ENCODE peak calls at places on chromosomes 16 and 17, in eight cellular contexts. One of them, this sample, is unnamed.

GRCh38 chr16:80778707-80779106 is 25.7 kb downstream of the CDYL2 start:
- DNase-seq in left lung: no peak
- DNase-seq in activated B cell treated with CpG ODN at 0.5 μM for 24 hours: no peak
- DNase-seq in PC-9: no peak
- DNase-seq in HFF-Myc: no peak
- DNase-seq in neural progenitor cell: no peak
- DNase-seq in breast epithelium: no peak
- DNase-seq in hepatocyte: no peak
- DNase-seq in this sample: no peak

GRCh38 chr16:24499193-24499814 is 40.1 kb upstream of the RBBP6 start:
- DNase-seq in breast epithelium: no peak
- DNase-seq in left lung: no peak
- DNase-seq in hepatocyte: peak
- DNase-seq in activated B cell treated with CpG ODN at 0.5 μM for 24 hours: no peak
- DNase-seq in HFF-Myc: no peak
- DNase-seq in PC-9: no peak
- DNase-seq in neural progenitor cell: peak
- DNase-seq in this sample: peak

GRCh38 chr16:86426243-86426642 is 84.1 kb upstream of the FOXF1 start:
- DNase-seq in breast epithelium: no peak
- DNase-seq in left lung: no peak
- DNase-seq in activated B cell treated with CpG ODN at 0.5 μM for 24 hours: no peak
- DNase-seq in hepatocyte: no peak
- DNase-seq in neural progenitor cell: no peak
- DNase-seq in PC-9: no peak
- DNase-seq in HFF-Myc: no peak
- DNase-seq in this sample: no peak

GRCh38 chr17:28549274-28550132 is 2.9 kb downstream of the UNC119 start:
- DNase-seq in left lung: no peak
- DNase-seq in hepatocyte: no peak
- DNase-seq in activated B cell treated with CpG ODN at 0.5 μM for 24 hours: peak
- DNase-seq in HFF-Myc: no peak
- DNase-seq in PC-9: no peak
- DNase-seq in neural progenitor cell: peak
- DNase-seq in breast epithelium: no peak
- DNase-seq in this sample: no peak

GRCh38 chr17:16052486-16052885 is 52.9 kb downstream of the TTC19 start:
- DNase-seq in left lung: no peak
- DNase-seq in neural progenitor cell: no peak
- DNase-seq in PC-9: no peak
- DNase-seq in hepatocyte: no peak
- DNase-seq in activated B cell treated with CpG ODN at 0.5 μM for 24 hours: no peak
- DNase-seq in breast epithelium: no peak
- DNase-seq in HFF-Myc: no peak
- DNase-seq in this sample: no peak

GRCh38 chr17:8031261-8031661 is 7.6 kb upstream of the ALOX15B start:
- DNase-seq in HFF-Myc: no peak
- DNase-seq in neural progenitor cell: no peak
- DNase-seq in breast epithelium: no peak
- DNase-seq in hepatocyte: no peak
- DNase-seq in PC-9: no peak
- DNase-seq in activated B cell treated with CpG ODN at 0.5 μM for 24 hours: no peak
- DNase-seq in left lung: no peak
- DNase-seq in this sample: no peak

GRCh38 chr16:591892-592517 is 2.1 kb downstream of the RAB40C start:
- DNase-seq in HFF-Myc: no peak
- DNase-seq in PC-9: no peak
- DNase-seq in left lung: no peak
- DNase-seq in neural progenitor cell: no peak
- DNase-seq in activated B cell treated with CpG ODN at 0.5 μM for 24 hours: no peak
- DNase-seq in hepatocyte: no peak
- DNase-seq in breast epithelium: no peak
- DNase-seq in this sample: no peak

GRCh38 chr16:21628772-21629171 is 23.6 kb downstream of the IGSF6 start:
- DNase-seq in PC-9: no peak
- DNase-seq in activated B cell treated with CpG ODN at 0.5 μM for 24 hours: no peak
- DNase-seq in hepatocyte: no peak
- DNase-seq in left lung: no peak
- DNase-seq in neural progenitor cell: no peak
- DNase-seq in breast epithelium: no peak
- DNase-seq in HFF-Myc: no peak
- DNase-seq in this sample: no peak

GRCh38 chr17:7711356-7711755 is 6.2 kb upstream of the DNAH2 start:
- DNase-seq in left lung: no peak
- DNase-seq in neural progenitor cell: peak
- DNase-seq in PC-9: no peak
- DNase-seq in hepatocyte: peak
- DNase-seq in activated B cell treated with CpG ODN at 0.5 μM for 24 hours: no peak
- DNase-seq in breast epithelium: no peak
- DNase-seq in HFF-Myc: no peak
- DNase-seq in this sample: no peak

GRCh38 chr17:2105663-2106062 is 50.8 kb downstream of the HIC1 start:
- DNase-seq in HFF-Myc: no peak
- DNase-seq in left lung: no peak
- DNase-seq in hepatocyte: no peak
- DNase-seq in activated B cell treated with CpG ODN at 0.5 μM for 24 hours: no peak
- DNase-seq in neural progenitor cell: no peak
- DNase-seq in PC-9: no peak
- DNase-seq in breast epithelium: no peak
- DNase-seq in this sample: no peak

GRCh38 chr16:30628628-30629342 is 18.6 kb upstream of the ZNF689 start:
- DNase-seq in activated B cell treated with CpG ODN at 0.5 μM for 24 hours: peak
- DNase-seq in PC-9: peak
- DNase-seq in hepatocyte: peak
- DNase-seq in HFF-Myc: peak
- DNase-seq in breast epithelium: peak
- DNase-seq in left lung: peak
- DNase-seq in neural progenitor cell: peak
- DNase-seq in this sample: peak

GRCh38 chr16:85677383-85677967 is 11.3 kb downstream of the GINS2 start:
- DNase-seq in neural progenitor cell: no peak
- DNase-seq in breast epithelium: no peak
- DNase-seq in PC-9: no peak
- DNase-seq in HFF-Myc: no peak
- DNase-seq in left lung: no peak
- DNase-seq in activated B cell treated with CpG ODN at 0.5 μM for 24 hours: no peak
- DNase-seq in hepatocyte: no peak
- DNase-seq in this sample: no peak

GRCh38 chr17:5580974-5581373 is 3.3 kb downstream of the NLRP1 start:
- DNase-seq in HFF-Myc: no peak
- DNase-seq in left lung: no peak
- DNase-seq in breast epithelium: no peak
- DNase-seq in neural progenitor cell: no peak
- DNase-seq in hepatocyte: no peak
- DNase-seq in PC-9: no peak
- DNase-seq in activated B cell treated with CpG ODN at 0.5 μM for 24 hours: no peak
- DNase-seq in this sample: no peak

GRCh38 chr17:10192963-10193362 is 5.4 kb downstream of the GAS7 start:
- DNase-seq in activated B cell treated with CpG ODN at 0.5 μM for 24 hours: no peak
- DNase-seq in HFF-Myc: no peak
- DNase-seq in left lung: no peak
- DNase-seq in hepatocyte: no peak
- DNase-seq in breast epithelium: no peak
- DNase-seq in neural progenitor cell: no peak
- DNase-seq in PC-9: no peak
- DNase-seq in this sample: no peak

GRCh38 chr17:16428098-16428882 is 12.9 kb downstream of the TRPV2 start:
- DNase-seq in activated B cell treated with CpG ODN at 0.5 μM for 24 hours: no peak
- DNase-seq in left lung: peak
- DNase-seq in HFF-Myc: no peak
- DNase-seq in hepatocyte: peak
- DNase-seq in breast epithelium: no peak
- DNase-seq in neural progenitor cell: peak
- DNase-seq in PC-9: no peak
- DNase-seq in this sample: peak

GRCh38 chr17:45050680-45051059 is 762 bp downstream of the DCAKD start:
- DNase-seq in HFF-Myc: no peak
- DNase-seq in activated B cell treated with CpG ODN at 0.5 μM for 24 hours: no peak
- DNase-seq in breast epithelium: no peak
- DNase-seq in PC-9: no peak
- DNase-seq in left lung: no peak
- DNase-seq in neural progenitor cell: peak
- DNase-seq in hepatocyte: peak
- DNase-seq in this sample: no peak

GRCh38 chr16:11627292-11627663 is 40.6 kb upstream of the LITAF start:
- DNase-seq in activated B cell treated with CpG ODN at 0.5 μM for 24 hours: no peak
- DNase-seq in HFF-Myc: no peak
- DNase-seq in breast epithelium: no peak
- DNase-seq in PC-9: no peak
- DNase-seq in left lung: no peak
- DNase-seq in neural progenitor cell: no peak
- DNase-seq in hepatocyte: no peak
- DNase-seq in this sample: no peak

GRCh38 chr17:74356640-74357465 is 4.8 kb downstream of the BTBD17 start:
- DNase-seq in breast epithelium: no peak
- DNase-seq in PC-9: no peak
- DNase-seq in HFF-Myc: no peak
- DNase-seq in left lung: no peak
- DNase-seq in activated B cell treated with CpG ODN at 0.5 μM for 24 hours: no peak
- DNase-seq in neural progenitor cell: no peak
- DNase-seq in hepatocyte: peak
- DNase-seq in this sample: peak

GRCh38 chr16:57855188-57855587 is 52.9 kb upstream of the KIFC3 start:
- DNase-seq in HFF-Myc: no peak
- DNase-seq in breast epithelium: no peak
- DNase-seq in activated B cell treated with CpG ODN at 0.5 μM for 24 hours: no peak
- DNase-seq in neural progenitor cell: no peak
- DNase-seq in PC-9: no peak
- DNase-seq in left lung: no peak
- DNase-seq in hepatocyte: no peak
- DNase-seq in this sample: no peak

GRCh38 chr16:57862698-57863433 is 60.6 kb upstream of the KIFC3 start:
- DNase-seq in HFF-Myc: no peak
- DNase-seq in breast epithelium: no peak
- DNase-seq in activated B cell treated with CpG ODN at 0.5 μM for 24 hours: no peak
- DNase-seq in PC-9: no peak
- DNase-seq in left lung: no peak
- DNase-seq in neural progenitor cell: peak
- DNase-seq in hepatocyte: peak
- DNase-seq in this sample: peak

GRCh38 chr16:57858635-57859034 is 56.3 kb upstream of the KIFC3 start:
- DNase-seq in breast epithelium: no peak
- DNase-seq in hepatocyte: no peak
- DNase-seq in HFF-Myc: no peak
- DNase-seq in neural progenitor cell: no peak
- DNase-seq in left lung: no peak
- DNase-seq in activated B cell treated with CpG ODN at 0.5 μM for 24 hours: no peak
- DNase-seq in PC-9: no peak
- DNase-seq in this sample: no peak

GRCh38 chr16:57863434-57864160 is 61.3 kb upstream of the KIFC3 start:
- DNase-seq in left lung: no peak
- DNase-seq in breast epithelium: peak
- DNase-seq in activated B cell treated with CpG ODN at 0.5 μM for 24 hours: no peak
- DNase-seq in hepatocyte: peak
- DNase-seq in HFF-Myc: peak
- DNase-seq in neural progenitor cell: peak
- DNase-seq in PC-9: peak
- DNase-seq in this sample: peak

DNA sequence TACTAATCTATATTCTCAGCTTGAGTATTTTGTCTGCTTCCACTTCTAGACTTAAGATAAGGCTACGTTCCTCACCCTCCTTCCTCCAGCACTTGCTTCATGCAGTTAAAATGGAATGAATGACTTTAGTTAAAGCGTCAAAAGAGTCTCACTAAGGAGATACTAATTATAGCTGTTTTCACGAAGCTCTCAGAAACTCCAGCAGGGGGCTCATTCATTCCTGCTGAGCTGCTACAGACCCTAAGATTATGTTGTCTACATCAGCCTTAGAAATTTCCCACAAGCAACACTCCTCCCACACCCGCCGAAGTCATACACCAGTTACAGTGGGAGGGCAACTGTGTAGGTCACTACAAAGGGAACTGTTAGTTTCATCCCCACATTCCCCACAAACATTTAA is 57.0 kb upstream of the KIFC3 start:
- DNase-seq in hepatocyte: peak
- DNase-seq in left lung: no peak
- DNase-seq in HFF-Myc: no peak
- DNase-seq in breast epithelium: no peak
- DNase-seq in PC-9: no peak
- DNase-seq in activated B cell treated with CpG ODN at 0.5 μM for 24 hours: no peak
- DNase-seq in neural progenitor cell: peak
- DNase-seq in this sample: no peak
- TF ChIP-seq CTCF in hepatocyte: peak
- TF ChIP-seq CTCF in left lung: no peak
- TF ChIP-seq CTCF in HFF-Myc: peak
- TF ChIP-seq CTCF in breast epithelium: no peak
- TF ChIP-seq CTCF in PC-9: peak
- TF ChIP-seq CTCF in activated B cell treated with CpG ODN at 0.5 μM for 24 hours: no peak
- TF ChIP-seq CTCF in neural progenitor cell: peak
- TF ChIP-seq CTCF in this sample: peak

GRCh38 chr17:81860756-81861568 is 627 bp upstream of the P4HB start:
- DNase-seq in neural progenitor cell: peak
- DNase-seq in breast epithelium: peak
- DNase-seq in PC-9: peak
- DNase-seq in hepatocyte: peak
- DNase-seq in HFF-Myc: peak
- DNase-seq in activated B cell treated with CpG ODN at 0.5 μM for 24 hours: peak
- DNase-seq in left lung: peak
- DNase-seq in this sample: peak
- TF ChIP-seq CTCF in neural progenitor cell: no peak
- TF ChIP-seq CTCF in breast epithelium: peak
- TF ChIP-seq CTCF in PC-9: no peak
- TF ChIP-seq CTCF in hepatocyte: no peak
- TF ChIP-seq CTCF in HFF-Myc: no peak
- TF ChIP-seq CTCF in activated B cell treated with CpG ODN at 0.5 μM for 24 hours: no peak
- TF ChIP-seq CTCF in left lung: no peak
- TF ChIP-seq CTCF in this sample: no peak

GRCh38 chr17:42027961-42028790 is 8.3 kb downstream of the NKIRAS2 start:
- DNase-seq in neural progenitor cell: peak
- DNase-seq in breast epithelium: no peak
- DNase-seq in left lung: no peak
- DNase-seq in PC-9: no peak
- DNase-seq in HFF-Myc: no peak
- DNase-seq in activated B cell treated with CpG ODN at 0.5 μM for 24 hours: no peak
- DNase-seq in hepatocyte: peak
- DNase-seq in this sample: peak
- TF ChIP-seq CTCF in neural progenitor cell: peak
- TF ChIP-seq CTCF in breast epithelium: no peak
- TF ChIP-seq CTCF in left lung: no peak
- TF ChIP-seq CTCF in PC-9: no peak
- TF ChIP-seq CTCF in HFF-Myc: peak
- TF ChIP-seq CTCF in activated B cell treated with CpG ODN at 0.5 μM for 24 hours: no peak
- TF ChIP-seq CTCF in hepatocyte: peak
- TF ChIP-seq CTCF in this sample: peak

DNA sequence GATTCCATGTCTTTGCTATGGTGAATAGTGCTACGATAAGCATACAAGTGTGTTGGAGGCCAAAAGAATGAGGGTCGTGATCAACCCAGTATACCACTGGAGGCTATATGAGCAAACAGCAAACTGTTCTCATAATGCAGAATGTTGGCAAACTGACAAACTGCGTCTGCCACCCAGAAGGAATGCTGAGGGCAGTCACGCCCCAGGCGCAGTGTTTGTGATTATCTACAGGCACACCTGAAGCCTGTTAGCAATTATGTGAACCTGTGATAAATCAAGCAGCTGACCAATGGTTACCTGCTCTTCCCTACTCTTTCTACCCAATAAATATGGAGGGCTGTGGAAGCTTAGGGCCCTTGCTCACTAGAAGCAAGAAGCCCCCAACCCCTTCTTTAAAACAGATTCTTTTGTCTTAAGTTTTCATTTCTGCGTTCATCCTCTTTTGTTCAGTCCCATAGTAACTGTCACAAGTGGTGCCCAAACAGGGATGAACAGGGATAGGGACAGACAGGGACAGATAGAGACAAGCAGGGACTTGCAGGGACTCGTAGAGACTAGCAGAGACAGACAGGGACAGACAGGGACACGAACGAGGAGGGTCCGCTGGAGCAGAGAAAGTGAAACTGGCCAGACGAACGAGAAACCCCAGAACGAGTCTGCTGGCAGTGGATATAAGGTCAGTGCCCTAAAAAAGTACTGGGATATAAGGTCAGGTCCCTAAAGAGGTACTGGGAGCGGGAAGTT is 25.1 kb downstream of the CD300LG start:
- DNase-seq in hepatocyte: no peak
- DNase-seq in left lung: no peak
- DNase-seq in activated B cell treated with CpG ODN at 0.5 μM for 24 hours: no peak
- DNase-seq in breast epithelium: peak
- DNase-seq in PC-9: peak
- DNase-seq in neural progenitor cell: no peak
- DNase-seq in HFF-Myc: no peak
- DNase-seq in this sample: no peak
- TF ChIP-seq CTCF in hepatocyte: no peak
- TF ChIP-seq CTCF in left lung: no peak
- TF ChIP-seq CTCF in activated B cell treated with CpG ODN at 0.5 μM for 24 hours: no peak
- TF ChIP-seq CTCF in breast epithelium: no peak
- TF ChIP-seq CTCF in PC-9: no peak
- TF ChIP-seq CTCF in neural progenitor cell: no peak
- TF ChIP-seq CTCF in HFF-Myc: no peak
- TF ChIP-seq CTCF in this sample: no peak

This sample was measured in nephron progenitor cell.